ENCODE peak calls at places on chromosome 22, in nine cellular contexts. One of them, this sample, is unnamed.

GRCh38 chr22:32248276-32248675 is 6.9 kb downstream of the SLC5A4 start:
- DNase-seq in activated effector memory CD4-positive, alpha-beta T cell treated with anti-CD3 and anti-CD28 coated beads, Interleukin-2, amount 50 U/mL, for 16 hours: no peak
- DNase-seq in stimulated activated CD8-positive, alpha-beta memory T cell treated with anti-CD3 and anti-CD28 coated beads, Interleukin-7, amount 100 ng/mL, for 1 hour: no peak
- DNase-seq in HCEC 1CT: no peak
- DNase-seq in RKO: no peak
- DNase-seq in HFFc6: no peak
- DNase-seq in MCF 10A: no peak
- DNase-seq in T-helper 17 cell: no peak
- DNase-seq in erythroblast: no peak
- DNase-seq in this sample: no peak

GRCh38 chr22:46346680-46347405 is 11.3 kb downstream of the TRMU start:
- DNase-seq in T-helper 17 cell: no peak
- DNase-seq in stimulated activated CD8-positive, alpha-beta memory T cell treated with anti-CD3 and anti-CD28 coated beads, Interleukin-7, amount 100 ng/mL, for 1 hour: no peak
- DNase-seq in erythroblast: no peak
- DNase-seq in RKO: no peak
- DNase-seq in HFFc6: no peak
- DNase-seq in MCF 10A: no peak
- DNase-seq in activated effector memory CD4-positive, alpha-beta T cell treated with anti-CD3 and anti-CD28 coated beads, Interleukin-2, amount 50 U/mL, for 16 hours: no peak
- DNase-seq in HCEC 1CT: no peak
- DNase-seq in this sample: no peak

GRCh38 chr22:45226681-45227186 is 14.0 kb downstream of the KIAA0930 start:
- DNase-seq in erythroblast: no peak
- DNase-seq in stimulated activated CD8-positive, alpha-beta memory T cell treated with anti-CD3 and anti-CD28 coated beads, Interleukin-7, amount 100 ng/mL, for 1 hour: no peak
- DNase-seq in T-helper 17 cell: no peak
- DNase-seq in HFFc6: no peak
- DNase-seq in MCF 10A: peak
- DNase-seq in activated effector memory CD4-positive, alpha-beta T cell treated with anti-CD3 and anti-CD28 coated beads, Interleukin-2, amount 50 U/mL, for 16 hours: no peak
- DNase-seq in HCEC 1CT: no peak
- DNase-seq in RKO: no peak
- DNase-seq in this sample: no peak

GRCh38 chr22:17754233-17754925 is 19.9 kb downstream of the BID start:
- DNase-seq in HFFc6: no peak
- DNase-seq in MCF 10A: no peak
- DNase-seq in HCEC 1CT: no peak
- DNase-seq in activated effector memory CD4-positive, alpha-beta T cell treated with anti-CD3 and anti-CD28 coated beads, Interleukin-2, amount 50 U/mL, for 16 hours: peak
- DNase-seq in erythroblast: peak
- DNase-seq in T-helper 17 cell: no peak
- DNase-seq in stimulated activated CD8-positive, alpha-beta memory T cell treated with anti-CD3 and anti-CD28 coated beads, Interleukin-7, amount 100 ng/mL, for 1 hour: no peak
- DNase-seq in RKO: no peak
- DNase-seq in this sample: no peak

GRCh38 chr22:23279781-23280180 is 99.5 kb downstream of the BCR start:
- DNase-seq in MCF 10A: peak
- DNase-seq in T-helper 17 cell: no peak
- DNase-seq in stimulated activated CD8-positive, alpha-beta memory T cell treated with anti-CD3 and anti-CD28 coated beads, Interleukin-7, amount 100 ng/mL, for 1 hour: no peak
- DNase-seq in HFFc6: no peak
- DNase-seq in HCEC 1CT: no peak
- DNase-seq in RKO: no peak
- DNase-seq in erythroblast: no peak
- DNase-seq in activated effector memory CD4-positive, alpha-beta T cell treated with anti-CD3 and anti-CD28 coated beads, Interleukin-2, amount 50 U/mL, for 16 hours: no peak
- DNase-seq in this sample: peak

GRCh38 chr22:35521358-35522264 is 19.0 kb upstream of the RASD2 start:
- DNase-seq in HFFc6: no peak
- DNase-seq in RKO: no peak
- DNase-seq in activated effector memory CD4-positive, alpha-beta T cell treated with anti-CD3 and anti-CD28 coated beads, Interleukin-2, amount 50 U/mL, for 16 hours: no peak
- DNase-seq in HCEC 1CT: no peak
- DNase-seq in erythroblast: peak
- DNase-seq in stimulated activated CD8-positive, alpha-beta memory T cell treated with anti-CD3 and anti-CD28 coated beads, Interleukin-7, amount 100 ng/mL, for 1 hour: no peak
- DNase-seq in T-helper 17 cell: no peak
- DNase-seq in MCF 10A: no peak
- DNase-seq in this sample: peak

GRCh38 chr22:46057762-46058420 is 80.9 kb upstream of the WNT7B start:
- DNase-seq in HCEC 1CT: peak
- DNase-seq in MCF 10A: peak
- DNase-seq in RKO: no peak
- DNase-seq in T-helper 17 cell: no peak
- DNase-seq in erythroblast: peak
- DNase-seq in stimulated activated CD8-positive, alpha-beta memory T cell treated with anti-CD3 and anti-CD28 coated beads, Interleukin-7, amount 100 ng/mL, for 1 hour: no peak
- DNase-seq in activated effector memory CD4-positive, alpha-beta T cell treated with anti-CD3 and anti-CD28 coated beads, Interleukin-2, amount 50 U/mL, for 16 hours: peak
- DNase-seq in HFFc6: peak
- DNase-seq in this sample: no peak

GRCh38 chr22:48840112-48840949 is 987.3 kb downstream of the BRD1 start:
- DNase-seq in erythroblast: no peak
- DNase-seq in MCF 10A: no peak
- DNase-seq in HFFc6: no peak
- DNase-seq in stimulated activated CD8-positive, alpha-beta memory T cell treated with anti-CD3 and anti-CD28 coated beads, Interleukin-7, amount 100 ng/mL, for 1 hour: no peak
- DNase-seq in RKO: no peak
- DNase-seq in T-helper 17 cell: no peak
- DNase-seq in activated effector memory CD4-positive, alpha-beta T cell treated with anti-CD3 and anti-CD28 coated beads, Interleukin-2, amount 50 U/mL, for 16 hours: peak
- DNase-seq in HCEC 1CT: no peak
- DNase-seq in this sample: no peak

GRCh38 chr22:39623603-39624500 is 53.3 kb downstream of the CACNA1I start:
- DNase-seq in activated effector memory CD4-positive, alpha-beta T cell treated with anti-CD3 and anti-CD28 coated beads, Interleukin-2, amount 50 U/mL, for 16 hours: no peak
- DNase-seq in MCF 10A: no peak
- DNase-seq in HFFc6: no peak
- DNase-seq in HCEC 1CT: no peak
- DNase-seq in stimulated activated CD8-positive, alpha-beta memory T cell treated with anti-CD3 and anti-CD28 coated beads, Interleukin-7, amount 100 ng/mL, for 1 hour: no peak
- DNase-seq in RKO: no peak
- DNase-seq in T-helper 17 cell: no peak
- DNase-seq in erythroblast: peak
- DNase-seq in this sample: no peak

GRCh38 chr22:50641696-50642607 is 14.0 kb upstream of the ARSA start:
- DNase-seq in HCEC 1CT: no peak
- DNase-seq in activated effector memory CD4-positive, alpha-beta T cell treated with anti-CD3 and anti-CD28 coated beads, Interleukin-2, amount 50 U/mL, for 16 hours: no peak
- DNase-seq in erythroblast: no peak
- DNase-seq in stimulated activated CD8-positive, alpha-beta memory T cell treated with anti-CD3 and anti-CD28 coated beads, Interleukin-7, amount 100 ng/mL, for 1 hour: no peak
- DNase-seq in HFFc6: no peak
- DNase-seq in MCF 10A: no peak
- DNase-seq in RKO: no peak
- DNase-seq in T-helper 17 cell: no peak
- DNase-seq in this sample: peak

GRCh38 chr22:22199634-22200033 is 45.0 kb upstream of the VPREB1 start:
- DNase-seq in stimulated activated CD8-positive, alpha-beta memory T cell treated with anti-CD3 and anti-CD28 coated beads, Interleukin-7, amount 100 ng/mL, for 1 hour: no peak
- DNase-seq in HFFc6: no peak
- DNase-seq in MCF 10A: no peak
- DNase-seq in HCEC 1CT: no peak
- DNase-seq in erythroblast: no peak
- DNase-seq in T-helper 17 cell: no peak
- DNase-seq in RKO: no peak
- DNase-seq in activated effector memory CD4-positive, alpha-beta T cell treated with anti-CD3 and anti-CD28 coated beads, Interleukin-2, amount 50 U/mL, for 16 hours: no peak
- DNase-seq in this sample: no peak

GRCh38 chr22:24894220-24894975 is 52.1 kb downstream of the LHFPL7 start:
- DNase-seq in MCF 10A: peak
- DNase-seq in stimulated activated CD8-positive, alpha-beta memory T cell treated with anti-CD3 and anti-CD28 coated beads, Interleukin-7, amount 100 ng/mL, for 1 hour: no peak
- DNase-seq in HFFc6: peak
- DNase-seq in activated effector memory CD4-positive, alpha-beta T cell treated with anti-CD3 and anti-CD28 coated beads, Interleukin-2, amount 50 U/mL, for 16 hours: no peak
- DNase-seq in erythroblast: no peak
- DNase-seq in HCEC 1CT: peak
- DNase-seq in T-helper 17 cell: no peak
- DNase-seq in RKO: peak
- DNase-seq in this sample: peak